ENCODE peak calls at places on chromosomes 16 and 17, in four cellular contexts. M, H, J and S are unnamed samples. For H3K4me1 and H3K9me3, the result is how much of the 10 kb centered on the place peaks cover.

GRCh38 chr17:73506470-73507435 is 137.5 kb downstream of the SDK2 start:
- DNase-seq in M (no peak), H (no peak), J (no peak), S (peak)

GRCh38 chr17:6780001-6780400 is 4.0 kb downstream of the FBXO39 start:
- DNase-seq in M (no peak), H (no peak), J (no peak), S (no peak)

GRCh38 chr17:81412490-81413093 is 17.3 kb downstream of the BAHCC1 start:
- DNase-seq in M (no peak), H (peak), J (no peak), S (no peak)

GRCh38 chr17:13420294-13421277 is 181.1 kb downstream of the HS3ST3A1 start:
- DNase-seq in M (no peak), H (peak), J (no peak), S (no peak)

GRCh38 chr16:13923703-13924298 is 3.8 kb downstream of the ERCC4 start:
- DNase-seq in M (peak), H (peak), J (peak), S (peak)

GRCh38 chr16:28879261-28879840 is 1.1 kb downstream of the ATP2A1 start:
- DNase-seq in M (no peak), H (no peak), J (no peak), S (no peak)

GRCh38 chr16:71915350-71915749 is 20.0 kb downstream of the IST1 start:
- DNase-seq in M (no peak), H (no peak), J (no peak), S (no peak)

GRCh38 chr17:4725646-4726300 is 5.5 kb upstream of the MED11 start:
- DNase-seq in M (no peak), H (no peak), J (no peak), S (no peak)

GRCh38 chr16:83199012-83199411 is 572.2 kb downstream of the CDH13 start:
- DNase-seq in M (no peak), H (no peak), J (no peak), S (no peak)

GRCh38 chr16:14337303-14338191 is 266.4 kb downstream of the MRTFB start:
- DNase-seq in M (no peak), H (no peak), J (no peak), S (no peak)

GRCh38 chr17:9959377-9959981 is 54.4 kb upstream of the RCVRN start:
- DNase-seq in M (peak), H (peak), J (peak), S (peak)

GRCh38 chr16:62752837-62753236 is 716.6 kb upstream of the CDH8 start:
- DNase-seq in M (no peak), H (no peak), J (no peak), S (no peak)

GRCh38 chr17:22305356-22306071 is 613.2 kb downstream of the KCNJ18 start:
- DNase-seq in M (no peak), H (no peak), J (no peak), S (no peak)

GRCh38 chr16:71491032-71491431 is 1.9 kb upstream of the ZNF19 start:
- DNase-seq in M (no peak), H (no peak), J (no peak), S (no peak)

GRCh38 chr16:12901204-12901596 is 198 bp upstream of the SHISA9 start:
- DNase-seq in M (no peak), H (no peak), J (no peak), S (no peak)

GRCh38 chr17:76540381-76541300 is 797 bp downstream of the PRCD start:
- DNase-seq in M (peak), H (peak), J (peak), S (peak)

GRCh38 chr16:27424772-27425498 is 23.0 kb downstream of the IL21R start:
- DNase-seq in M (no peak), H (no peak), J (no peak), S (no peak)

GRCh38 chr17:59505610-59506276 is 59.7 kb upstream of the DHX40 start:
- DNase-seq in M (no peak), H (peak), J (no peak), S (no peak)

GRCh38 chr16:68707341-68708152 is 29.5 kb upstream of the CDH1 start:
- DNase-seq in M (peak), H (peak), J (peak), S (no peak)

GRCh38 chr16:1026057-1026783 is 44.6 kb downstream of the SOX8 start:
- DNase-seq in M (no peak), H (no peak), J (no peak), S (no peak)

GRCh38 chr17:7851438-7852261 is 3.2 kb upstream of the TMEM88 start:
- DNase-seq in M (peak), H (peak), J (no peak), S (peak)

GRCh38 chr16:68506331-68507053 is 32.6 kb upstream of the ZFP90 start:
- DNase-seq in M (no peak), H (no peak), J (no peak), S (no peak)

GRCh38 chr17:3960764-3961163 is 3.5 kb downstream of the ATP2A3 start:
- DNase-seq in M (no peak), H (peak), J (no peak), S (no peak)

GRCh38 chr17:12421646-12422306 is 243.9 kb upstream of the MYOCD start:
- DNase-seq in M (no peak), H (no peak), J (no peak), S (no peak)

GRCh38 chr16:87441886-87442580 is 49.9 kb downstream of the MAP1LC3B start:
- DNase-seq in M (no peak), H (peak), J (no peak), S (peak)

GRCh38 chr17:8935194-8935593 is 30.3 kb downstream of the PIK3R5 start:
- DNase-seq in M (no peak), H (peak), J (no peak), S (no peak)

GRCh38 chr16:67372664-67373063 is 20.6 kb downstream of the TPPP3 start:
- DNase-seq in M (no peak), H (peak), J (peak), S (peak)

GRCh38 chr16:65532218-65532617 is 410.4 kb upstream of the CDH11 start:
- DNase-seq in M (no peak), H (no peak), J (no peak), S (no peak)

GRCh38 chr17:31492880-31493655 is 101.6 kb downstream of the RAB11FIP4 start:
- DNase-seq in M (no peak), H (peak), J (no peak), S (no peak)

GRCh38 chr17:61395983-61396585 is 3.6 kb upstream of the TBX2 start:
- DNase-seq in M (no peak), H (no peak), J (no peak), S (no peak)

GRCh38 chr16:70753694-70754325 is 47.1 kb downstream of the VAC14 start:
- DNase-seq in M (no peak), H (no peak), J (no peak), S (no peak)

GRCh38 chr16:2486645-2487516 is 12.0 kb downstream of the TBC1D24 start:
- DNase-seq in M (no peak), H (no peak), J (no peak), S (no peak)

GRCh38 chr17:32126325-32126724 is 16.0 kb upstream of the RHOT1 start:
- DNase-seq in M (no peak), H (no peak), J (no peak), S (no peak)

GRCh38 chr16:86414991-86415740 is 95.2 kb upstream of the FOXF1 start:
- DNase-seq in M (no peak), H (no peak), J (no peak), S (no peak)

DNA sequence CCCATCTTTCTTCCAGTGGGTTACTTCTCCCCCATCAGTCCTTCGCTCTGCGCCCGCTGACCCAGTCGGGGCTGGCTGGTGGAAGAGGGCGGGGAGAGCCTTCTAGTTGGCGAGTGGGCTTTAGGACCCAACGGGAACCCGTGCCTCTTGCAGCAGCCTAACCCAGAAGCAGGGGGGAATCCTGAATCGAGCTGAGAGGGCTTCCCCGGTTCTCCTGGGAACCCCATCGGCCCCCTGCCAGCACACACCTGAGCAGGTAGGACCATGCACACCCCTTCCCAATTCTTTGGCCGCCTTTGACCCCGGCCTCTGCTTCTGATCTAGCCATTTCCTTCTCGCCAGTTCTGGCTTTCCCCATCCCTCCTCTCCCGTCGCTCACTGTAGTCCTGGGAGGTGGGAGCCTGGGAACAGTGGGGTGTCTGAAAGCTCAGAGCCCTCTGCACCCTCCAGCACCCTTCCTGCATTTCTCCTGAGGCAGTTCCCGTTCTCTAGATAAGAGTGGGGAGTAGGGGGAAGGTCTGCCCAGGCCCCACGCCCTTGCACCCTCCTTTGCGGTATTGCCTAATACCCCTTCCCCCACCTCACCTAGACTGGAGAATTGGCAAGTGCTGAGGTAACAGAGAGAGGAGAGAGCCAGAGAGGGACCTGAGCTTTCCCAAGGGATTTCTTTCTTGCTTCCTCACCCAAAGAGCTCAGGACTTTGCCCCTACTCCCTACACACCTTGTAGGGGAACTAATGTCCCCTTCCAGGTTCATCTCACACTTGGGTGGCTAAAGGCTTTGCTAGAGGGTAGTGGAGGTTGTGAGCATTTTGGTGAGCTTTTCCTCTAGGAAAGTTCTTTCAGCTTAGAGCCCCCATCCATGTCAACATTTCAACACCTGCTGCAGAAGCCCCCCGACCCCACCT is at the start of gene RARA:
- DNase-seq in M (peak), H (peak), J (no peak), S (no peak)
- H3K4me1 ChIP-seq in M (half or more), H (half or more), J (half or more), S (half or more)

GRCh38 chr17:79028496-79029326 is 4.7 kb downstream of the C1QTNF1 start:
- DNase-seq in M (no peak), H (no peak), J (no peak), S (no peak)

GRCh38 chr17:79024901-79025737 is 1.1 kb downstream of the C1QTNF1 start:
- DNase-seq in M (no peak), H (no peak), J (no peak), S (no peak)

GRCh38 chr17:79027925-79028491 is 4.0 kb downstream of the C1QTNF1 start:
- DNase-seq in M (no peak), H (no peak), J (no peak), S (no peak)

GRCh38 chr17:79027274-79027924 is 3.4 kb downstream of the C1QTNF1 start:
- DNase-seq in M (no peak), H (no peak), J (no peak), S (no peak)

DNA sequence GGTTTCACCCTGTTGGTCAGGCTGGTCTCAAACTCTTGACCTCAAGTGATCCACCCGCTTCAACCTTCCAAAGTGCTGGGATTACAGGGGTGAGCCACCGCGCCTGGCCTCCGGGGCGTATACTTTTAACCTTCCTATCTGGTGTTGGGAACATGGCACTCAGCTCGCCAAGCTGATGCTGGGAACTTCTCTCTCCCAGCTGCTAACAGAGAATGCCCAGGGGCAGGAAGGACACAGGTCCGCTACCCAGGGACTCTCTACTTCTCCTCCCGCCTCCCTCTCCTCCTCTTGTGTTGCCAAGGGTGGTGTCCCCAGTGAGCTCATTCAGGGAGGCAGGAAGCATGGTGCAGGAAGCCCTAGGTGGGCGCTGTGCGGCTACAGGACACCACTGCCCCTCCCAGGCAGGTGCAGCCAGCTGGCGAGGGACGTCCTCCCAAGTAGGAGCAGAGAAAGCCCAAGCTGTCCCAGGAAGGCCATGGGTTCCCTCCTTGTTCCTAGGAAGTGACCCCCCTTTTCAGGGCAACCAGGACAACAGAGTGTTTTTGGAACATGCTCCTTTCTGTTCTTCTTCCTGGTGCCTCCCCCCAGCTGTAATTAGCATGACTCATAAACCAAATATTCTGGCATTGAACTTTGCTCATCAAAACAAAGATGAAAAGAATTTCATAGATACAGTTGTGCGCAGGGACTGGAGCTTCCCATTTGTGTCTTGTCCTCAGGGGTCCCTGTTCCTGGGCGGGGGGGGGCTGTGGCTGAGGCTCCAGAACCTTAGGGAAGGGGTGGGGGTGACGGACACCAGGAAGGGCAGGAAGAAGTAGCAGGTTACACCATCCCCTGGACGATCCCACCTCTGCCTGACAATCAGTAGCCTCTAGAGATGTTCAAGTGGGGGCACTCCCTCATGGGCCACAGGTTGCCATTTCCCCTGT is 2.6 kb downstream of the C1QTNF1 start:
- DNase-seq in M (peak), H (peak), J (peak), S (peak)
- H3K4me3 ChIP-seq in M (peak), H (no peak), J (peak), S (no peak)

GRCh38 chr17:49180303-49180702 is 30.1 kb downstream of the GNGT2 start:
- DNase-seq in M (peak), H (peak), J (peak), S (peak)

GRCh38 chr17:49183341-49183740 is 27.0 kb downstream of the GNGT2 start:
- DNase-seq in M (no peak), H (no peak), J (no peak), S (no peak)

GRCh38 chr17:49183801-49184200 is 26.6 kb downstream of the GNGT2 start:
- DNase-seq in M (no peak), H (no peak), J (no peak), S (no peak)

DNA sequence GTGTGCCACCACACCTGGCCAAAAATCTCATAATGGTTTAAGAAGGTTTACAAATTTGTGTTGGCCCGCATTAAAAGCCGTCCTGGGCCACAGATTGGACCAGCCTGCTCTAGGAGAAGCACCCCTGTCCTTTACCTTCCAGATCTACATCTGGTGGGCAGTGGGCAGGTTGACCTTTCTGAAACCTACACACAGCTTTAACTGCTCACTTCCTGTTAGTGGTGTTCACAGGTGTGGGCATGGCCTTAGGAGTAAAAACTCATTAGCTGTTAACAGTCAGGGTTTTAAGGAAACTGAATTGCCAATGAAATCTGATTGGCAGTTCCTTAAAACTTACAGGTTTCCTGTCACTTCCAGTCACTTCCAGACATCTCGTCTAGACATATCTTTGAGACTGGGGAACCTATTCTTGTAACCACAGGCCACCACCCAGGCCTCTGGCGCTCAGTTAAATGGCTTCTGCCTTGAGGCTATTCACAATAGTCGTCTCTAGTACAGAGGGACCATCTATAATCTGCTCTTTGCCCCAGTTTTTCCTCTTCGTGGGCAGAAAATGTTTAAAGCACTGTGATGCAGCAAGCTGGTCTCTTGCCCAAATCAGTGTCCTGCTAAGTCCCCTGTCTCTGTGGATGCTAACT is 29.3 kb downstream of the GNGT2 start:
- DNase-seq in M (no peak), H (no peak), J (no peak), S (no peak)
- H3K9me3 ChIP-seq in M (under half), H (under half), J (under half), S (under half)

GRCh38 chr16:56923481-56923880 is 8.5 kb upstream of the HERPUD1 start:
- DNase-seq in M (no peak), H (peak), J (no peak), S (no peak)

GRCh38 chr16:56929639-56930038 is 2.3 kb upstream of the HERPUD1 start:
- DNase-seq in M (no peak), H (no peak), J (no peak), S (no peak)

GRCh38 chr16:56930516-56931252 is 1.3 kb upstream of the HERPUD1 start:
- DNase-seq in M (no peak), H (no peak), J (no peak), S (no peak)

GRCh38 chr16:56931253-56931768 is 631 bp upstream of the HERPUD1 start:
- DNase-seq in M (no peak), H (no peak), J (no peak), S (peak)

DNA sequence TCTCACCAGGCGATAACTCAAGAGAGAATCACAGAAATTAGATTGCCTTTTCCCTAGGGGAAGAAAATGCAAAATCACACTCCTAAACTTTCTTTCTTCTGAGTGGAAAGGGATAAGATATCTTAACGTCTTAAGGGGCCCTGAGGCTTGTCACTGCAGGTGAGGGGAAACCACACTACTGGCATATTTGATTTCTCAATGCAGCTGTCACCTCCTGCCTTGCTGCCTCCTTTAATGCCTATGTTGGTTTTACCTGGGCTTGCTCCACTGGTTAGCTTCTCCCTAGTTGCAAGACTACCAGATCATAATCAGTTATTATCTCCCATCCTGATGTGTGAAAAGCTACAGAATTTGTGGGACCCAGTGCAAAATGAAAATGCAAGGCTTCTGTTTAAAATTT is 4.5 kb upstream of the HERPUD1 start:
- DNase-seq in M (no peak), H (no peak), J (no peak), S (no peak)
- H3K4me1 ChIP-seq in M (under half), H (under half), J (under half), S (under half)

GRCh38 chr17:17683710-17684365 is 2.6 kb downstream of the RAI1 start:
- DNase-seq in M (no peak), H (no peak), J (no peak), S (no peak)

GRCh38 chr17:17682737-17683675 is 1.7 kb downstream of the RAI1 start:
- DNase-seq in M (peak), H (peak), J (no peak), S (peak)

GRCh38 chr17:17685775-17686291 is 4.6 kb downstream of the RAI1 start:
- DNase-seq in M (peak), H (peak), J (peak), S (peak)

GRCh38 chr17:17682293-17682736 is 1.1 kb downstream of the RAI1 start:
- DNase-seq in M (peak), H (peak), J (no peak), S (no peak)

DNA sequence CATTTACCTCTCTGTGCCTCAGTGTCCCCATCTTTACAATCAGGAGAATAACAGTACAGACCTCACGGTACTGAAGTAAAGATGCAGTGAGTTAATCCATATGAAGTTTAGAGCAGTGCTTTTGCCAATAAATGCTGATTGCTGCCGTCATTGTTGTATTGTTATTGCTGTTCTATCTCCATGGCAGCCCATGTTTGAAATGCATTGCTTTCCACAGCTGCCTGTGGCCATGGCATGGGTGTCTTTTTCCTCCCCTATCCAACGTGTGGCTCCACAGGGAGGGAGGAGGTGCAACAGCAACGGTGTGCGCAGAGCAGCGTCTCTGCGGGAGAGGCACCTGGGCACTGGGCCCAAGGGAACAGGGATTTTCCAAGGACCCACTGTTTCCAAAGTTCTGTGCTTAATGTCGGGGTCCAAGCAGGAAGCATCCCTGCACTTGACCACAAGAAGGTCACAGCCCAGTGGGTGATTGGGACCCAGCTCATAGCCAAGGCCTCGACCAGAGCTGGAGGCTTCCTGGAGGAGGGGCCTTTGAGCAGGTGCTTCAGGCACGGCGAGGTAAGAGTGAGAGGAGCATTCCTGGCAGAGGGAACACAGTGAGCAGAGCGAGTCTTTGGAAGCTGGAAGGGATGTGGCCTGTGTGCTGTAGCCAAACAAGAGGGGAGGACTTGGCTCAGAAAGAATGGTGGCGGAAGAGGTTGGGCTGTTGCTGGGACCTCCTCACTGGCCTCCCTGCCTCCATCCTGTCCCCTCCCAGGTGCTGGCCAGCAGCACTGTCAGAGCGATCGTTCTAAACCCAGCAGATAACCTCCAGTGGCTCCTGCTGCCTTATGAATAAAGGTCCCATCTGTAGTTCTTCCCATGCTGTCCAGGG is 3.9 kb downstream of the RAI1 start:
- DNase-seq in M (no peak), H (peak), J (no peak), S (no peak)
- H3K4me3 ChIP-seq in M (no peak), H (no peak), J (peak), S (no peak)